ENCODE peak calls at places on chromosome 19, in eight cellular contexts. L is left ventricle myocardium inferior, X is fibroblast of the aortic adventitia, F is ovary, N is progenitor cell of endocrine pancreas, R is fibroblast of lung, G is cardiac fibroblast, U is IMR-90. B is an unnamed sample.
A peak's percentile ranks its signal among the peaks of the same experiment; 100 is the strongest.

GRCh38 chr19:33486936-33487793 is 34.4 kb downstream of the PEPD start:
- DNase-seq in L (no peak), X (no peak), F (no peak), N (no peak), R (no peak), G (no peak), U (no peak), B (no peak)

GRCh38 chr19:42098781-42099180 is 22.8 kb downstream of the ZNF574 start:
- DNase-seq in L (no peak), X (no peak), F (no peak), N (no peak), R (no peak), G (no peak), U (no peak), B (no peak)

GRCh38 chr19:19068659-19069509 is 5.1 kb downstream of the SLC25A42 start:
- DNase-seq in L (no peak), X (no peak), F (no peak), N (no peak), R (no peak), G (no peak), U (no peak), B (no peak)

GRCh38 chr19:41166888-41167804 is 25.9 kb upstream of the CYP2S1 start:
- DNase-seq in L (no peak), X (no peak), F (no peak), N (no peak), R (no peak), G (no peak), U (no peak), B (no peak)

GRCh38 chr19:12705169-12705568 is 8.7 kb upstream of the FBXW9 start:
- DNase-seq in L (no peak), X (no peak), F (no peak), N (no peak), R (no peak), G (no peak), U (no peak), B (no peak)

GRCh38 chr19:2992958-2993357 is 15.6 kb downstream of the TLE6 start:
- DNase-seq in L (no peak), X (no peak), F (no peak), N (no peak), R (no peak), G (no peak), U (no peak), B (no peak)

GRCh38 chr19:19257137-19257536 is 16.0 kb downstream of the TM6SF2 start:
- DNase-seq in L (no peak), X (no peak), F (no peak), N (no peak), R (no peak), G (no peak), U (no peak), B (no peak)

GRCh38 chr19:34598217-34599155 is 78.5 kb downstream of the SCGB2B2 start:
- DNase-seq in L (peak; percentile 37), X (no peak), F (no peak), N (no peak), R (no peak), G (no peak), U (no peak), B (no peak)

GRCh38 chr19:6501740-6502648 is at the start of gene TUBB4A:
- DNase-seq in L (peak; percentile 50), X (no peak), F (no peak), N (peak; percentile 39), R (no peak), G (no peak), U (no peak), B (no peak)

GRCh38 chr19:58558066-58558622 is at the start of gene UBE2M:
- DNase-seq in L (peak; percentile 58), X (peak; percentile 33), F (peak; percentile 74), N (no peak), R (peak; percentile 51), G (peak; percentile 54), U (no peak), B (no peak)

GRCh38 chr19:57872450-57872849 is 16.4 kb downstream of the ZNF814 start:
- DNase-seq in L (no peak), X (no peak), F (no peak), N (no peak), R (no peak), G (peak; percentile 26), U (no peak), B (no peak)

GRCh38 chr19:58381460-58382220 is 810 bp upstream of the ZNF837 start:
- DNase-seq in L (no peak), X (no peak), F (no peak), N (no peak), R (no peak), G (no peak), U (no peak), B (no peak)

GRCh38 chr19:7386769-7387168 is 38.0 kb downstream of the ARHGEF18 start:
- DNase-seq in L (no peak), X (no peak), F (no peak), N (no peak), R (no peak), G (no peak), U (no peak), B (no peak)

DNA sequence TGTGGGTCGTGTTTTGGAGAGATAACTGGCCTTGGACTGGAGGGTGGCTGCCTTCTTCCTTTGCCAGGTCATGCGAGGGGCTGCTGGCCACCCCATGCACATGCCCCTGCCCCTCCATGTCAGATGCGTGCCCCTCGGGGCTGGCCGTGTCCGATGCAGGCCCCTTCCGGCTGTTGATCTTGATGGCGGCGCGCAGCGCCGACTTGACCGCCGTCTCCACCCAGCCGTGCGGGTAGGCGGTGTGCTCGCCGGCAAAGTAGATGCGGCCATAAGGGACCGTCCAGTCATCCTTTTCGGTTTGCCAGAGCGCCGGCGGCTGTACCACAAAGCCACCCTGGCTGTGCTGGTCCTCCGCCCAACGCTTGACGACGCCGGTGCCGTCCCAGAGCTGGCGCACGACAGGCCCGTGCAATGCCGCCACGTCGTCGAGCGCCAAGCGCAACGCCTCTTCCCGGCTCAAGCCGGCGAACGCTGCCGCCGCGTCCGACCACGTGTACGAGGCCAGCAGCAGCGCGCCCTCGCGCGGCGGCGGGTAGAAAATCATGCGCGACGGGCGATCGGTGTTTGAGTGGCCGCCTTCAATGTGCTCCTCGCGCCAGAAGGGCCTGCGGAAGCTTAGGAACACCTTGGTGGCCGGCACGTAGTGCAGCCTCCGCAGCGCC is 6.9 kb downstream of the IL4I1 start:
- DNase-seq in L (peak; percentile 74), X (peak; percentile 63), F (peak; percentile 78), N (peak; percentile 49), R (peak; percentile 67), G (peak; percentile 75), U (peak; percentile 61), B (peak; percentile 52)
- TF ChIP-seq CTCF in L (peak; percentile 81), X (peak; percentile 64), F (peak; percentile 84), N (peak; percentile 72), R (peak; percentile 45), G (peak; percentile 59), U (peak; percentile 66), B (peak; percentile 22)

DNA sequence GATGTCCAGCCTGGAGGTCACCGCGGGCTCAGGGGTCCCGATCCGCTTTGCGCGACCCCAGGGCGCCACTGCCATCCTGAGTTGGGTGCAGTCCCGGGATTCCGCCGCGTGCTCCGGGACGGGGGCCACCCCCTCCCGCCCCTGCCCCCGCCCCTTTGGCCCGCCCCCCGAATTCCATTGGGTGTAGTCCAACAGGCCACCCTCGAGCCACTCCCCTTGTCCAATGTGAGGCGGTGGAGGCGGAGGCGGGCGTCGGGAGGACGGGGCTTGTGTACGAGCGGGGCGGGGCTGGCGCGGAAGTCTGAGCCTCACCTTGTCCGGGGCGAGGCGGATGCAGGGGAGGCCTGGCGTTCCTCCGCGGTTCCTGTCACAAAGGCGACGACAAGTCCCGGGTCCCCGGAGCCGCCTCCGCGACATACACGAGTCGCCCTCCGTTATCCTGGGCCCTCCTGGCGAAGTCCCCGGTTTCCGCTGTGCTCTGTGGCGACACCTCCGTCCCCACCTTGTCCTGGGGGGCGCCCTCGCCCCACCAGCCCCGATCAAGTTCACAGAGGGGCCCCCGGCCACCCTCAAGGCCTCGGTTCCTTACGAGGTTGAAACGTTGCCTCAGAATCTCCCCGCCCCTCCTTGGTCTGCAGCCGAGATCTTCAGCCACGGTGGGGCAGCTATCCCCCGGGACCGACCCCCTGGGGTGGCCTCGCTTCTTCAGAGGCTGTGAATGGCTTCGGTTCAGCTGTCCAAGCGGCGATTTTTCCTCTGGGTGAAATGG is 1.2 kb downstream of the LDLR start:
- DNase-seq in L (peak; percentile 99), X (peak; percentile 90), F (peak; percentile 99), N (peak; percentile 90), R (peak; percentile 95), G (peak; percentile 94), U (peak; percentile 92), B (peak; percentile 88)
- TF ChIP-seq CTCF in L (no peak), X (no peak), F (no peak), N (no peak), R (no peak), G (no peak), U (no peak), B (no peak)

GRCh38 chr19:4624301-4624700 is 15.0 kb upstream of the TNFAIP8L1 start:
- DNase-seq in L (no peak), X (no peak), F (no peak), N (no peak), R (no peak), G (no peak), U (no peak), B (no peak)

GRCh38 chr19:4619668-4620294 is 19.5 kb upstream of the TNFAIP8L1 start:
- DNase-seq in L (no peak), X (no peak), F (no peak), N (no peak), R (no peak), G (no peak), U (no peak), B (no peak)

GRCh38 chr19:4624733-4625362 is 14.5 kb upstream of the TNFAIP8L1 start:
- DNase-seq in L (no peak), X (peak; percentile 36), F (no peak), N (no peak), R (no peak), G (no peak), U (peak; percentile 32), B (no peak)

GRCh38 chr19:4620675-4621074 is 18.6 kb upstream of the TNFAIP8L1 start:
- DNase-seq in L (no peak), X (no peak), F (no peak), N (no peak), R (no peak), G (no peak), U (no peak), B (no peak)

DNA sequence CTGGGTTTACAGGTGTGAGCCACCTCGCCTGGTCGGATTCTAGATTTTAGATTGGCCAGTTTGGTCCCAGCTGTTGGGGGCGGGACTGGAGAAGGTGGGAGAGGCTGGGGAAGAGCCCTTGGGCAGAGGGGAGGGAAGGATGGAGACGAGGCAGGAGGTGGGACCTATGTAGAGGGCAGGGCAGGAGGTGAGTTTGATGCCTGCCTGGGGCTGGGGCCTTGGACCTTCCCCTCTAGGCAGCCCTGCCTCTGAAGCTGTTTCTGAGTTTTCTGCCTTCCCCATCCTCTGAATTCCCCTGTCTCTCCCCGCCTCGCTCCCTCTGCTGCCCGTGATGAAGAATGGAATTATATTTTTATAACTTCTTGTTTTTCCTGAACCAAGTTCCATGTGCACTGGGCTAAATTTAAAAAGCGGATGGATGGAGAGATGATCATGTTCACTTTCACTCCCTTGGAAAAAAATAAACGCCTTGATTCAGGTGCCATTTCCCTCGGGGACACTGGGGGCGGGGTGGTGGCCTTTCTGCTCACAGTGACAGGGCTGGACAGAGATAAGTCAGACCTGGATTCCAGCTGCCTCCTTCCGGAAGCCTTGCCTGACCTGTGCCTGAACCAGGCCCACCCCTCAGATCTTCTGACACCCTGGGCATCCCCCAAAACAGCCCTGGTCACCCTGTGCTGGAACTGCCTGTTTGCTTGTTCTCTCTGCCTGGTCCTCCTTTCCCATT is 16.5 kb upstream of the TNFAIP8L1 start:
- DNase-seq in L (no peak), X (peak; percentile 7), F (no peak), N (no peak), R (no peak), G (no peak), U (no peak), B (no peak)
- TF ChIP-seq CTCF in L (no peak), X (peak; percentile 29), F (no peak), N (peak; percentile 38), R (peak; percentile 4), G (no peak), U (no peak), B (no peak)

GRCh38 chr19:35992902-35993765 is 1.9 kb upstream of the SDHAF1 start:
- DNase-seq in L (no peak), X (no peak), F (no peak), N (no peak), R (no peak), G (no peak), U (no peak), B (no peak)
- TF ChIP-seq CTCF in L (no peak), X (no peak), F (no peak), N (no peak), R (no peak), G (no peak), U (no peak), B (no peak)

B was measured in omental fat pad.